ENCODE peak calls at places on chromosomes 4 and X, in four cellular contexts. Q is K562, I is HL-60, P is GM12878. S is an unnamed sample.

GRCh38 chrX:997631-998137 is 214.8 kb downstream of the CRLF2 start:
- DNase-seq in I (no peak), P (peak), Q (no peak), S (no peak)

GRCh38 chr4:15755321-15755750 is 22.8 kb upstream of the CD38 start:
- DNase-seq in I (no peak), P (no peak), Q (no peak), S (no peak)

GRCh38 chr4:153083447-153083921 is 120.8 kb upstream of the TRIM2 start:
- DNase-seq in Q (peak), P (peak), I (peak), S (peak)

GRCh38 chr4:11232004-11232403 is 196.7 kb downstream of the HS3ST1 start:
- DNase-seq in P (no peak), Q (no peak), I (no peak), S (no peak)

GRCh38 chrX:111874241-111874640 is 1.7 kb upstream of the TRPC5OS start:
- DNase-seq in P (no peak), Q (no peak), I (no peak), S (no peak)

GRCh38 chr4:155966661-155967060 is 13.0 kb upstream of the CTSO start:
- DNase-seq in P (no peak), I (no peak), Q (no peak), S (no peak)

GRCh38 chr4:30716671-30717207 is 3.4 kb upstream of the PCDH7 start:
- DNase-seq in I (no peak), Q (no peak), P (no peak), S (no peak)

GRCh38 chrX:24198101-24198500 is 48.6 kb downstream of the ZFX start:
- DNase-seq in I (no peak), P (no peak), Q (no peak), S (no peak)

GRCh38 chr4:113758361-113758760 is 3.2 kb downstream of the CAMK2D start:
- DNase-seq in Q (no peak), P (no peak), I (no peak), S (no peak)

GRCh38 chrX:133440797-133441163 is 25.5 kb upstream of the GPC4 start:
- DNase-seq in Q (no peak), P (no peak), I (no peak), S (no peak)

GRCh38 chr4:138710297-138710696 is 305.3 kb upstream of the NOCT start:
- DNase-seq in I (no peak), P (no peak), Q (no peak), S (no peak)

DNA sequence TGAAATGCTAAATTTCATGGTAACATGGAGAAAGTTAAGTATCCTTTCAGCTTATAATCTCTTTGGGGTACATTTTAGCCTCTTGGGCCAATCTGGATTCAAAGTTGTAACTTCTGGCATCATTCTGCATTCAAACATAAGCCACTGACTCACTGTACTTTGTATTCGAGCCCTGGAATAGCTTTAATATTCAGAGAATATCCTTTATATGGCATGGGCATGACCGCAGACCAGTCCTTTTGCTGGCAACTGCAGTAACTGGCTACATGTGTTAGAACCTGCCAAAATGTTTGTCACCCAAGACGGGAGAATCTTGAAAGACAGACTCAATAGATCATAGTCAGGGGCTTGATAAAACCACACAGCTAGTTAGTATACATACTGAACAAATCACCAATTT is 3.3 kb downstream of the GASK1B start:
- DNase-seq in P (no peak), Q (no peak), I (no peak), S (no peak)
- TF ChIP-seq SPI1 in P (no peak), Q (no peak), I (no peak), S (no peak)

GRCh38 chrX:9627827-9628406 is 137.7 kb downstream of the GPR143 start:
- DNase-seq in I (no peak), P (no peak), Q (no peak), S (no peak)
- TF ChIP-seq SPI1 in I (no peak), P (no peak), Q (no peak), S (no peak)

GRCh38 chrX:33741807-33742206 is 390.3 kb downstream of the FAM47A start:
- DNase-seq in P (no peak), I (no peak), Q (no peak), S (no peak)
- TF ChIP-seq SPI1 in P (no peak), I (no peak), Q (no peak), S (no peak)

DNA sequence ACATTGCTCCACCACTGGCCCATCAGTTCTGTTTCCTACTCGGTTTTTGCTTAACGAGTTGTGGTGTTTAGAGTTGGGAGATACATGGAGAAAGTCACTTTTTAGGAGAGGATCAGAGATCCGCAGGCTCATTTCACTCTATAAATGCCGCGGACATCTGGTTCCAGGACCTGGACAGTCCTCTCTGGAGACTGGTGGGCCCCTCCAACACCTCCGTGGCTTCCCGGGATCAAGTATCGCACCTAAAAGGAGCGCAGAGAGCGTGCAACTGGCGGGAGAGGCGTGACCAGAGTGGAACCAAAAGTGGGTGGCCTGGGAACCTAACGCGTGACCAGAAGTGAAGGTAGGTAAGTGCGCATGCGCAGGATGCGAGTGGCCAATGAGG is 9.9 kb upstream of the CLTRN start:
- DNase-seq in P (peak), I (peak), Q (peak), S (peak)
- TF ChIP-seq SPI1 in P (no peak), I (no peak), Q (no peak), S (no peak)

GRCh38 chr4:141703497-141703896 is 67.1 kb downstream of the IL15 start:
- DNase-seq in Q (no peak), I (no peak), P (no peak), S (no peak)
- TF ChIP-seq SPI1 in Q (no peak), I (no peak), P (no peak), S (no peak)

DNA sequence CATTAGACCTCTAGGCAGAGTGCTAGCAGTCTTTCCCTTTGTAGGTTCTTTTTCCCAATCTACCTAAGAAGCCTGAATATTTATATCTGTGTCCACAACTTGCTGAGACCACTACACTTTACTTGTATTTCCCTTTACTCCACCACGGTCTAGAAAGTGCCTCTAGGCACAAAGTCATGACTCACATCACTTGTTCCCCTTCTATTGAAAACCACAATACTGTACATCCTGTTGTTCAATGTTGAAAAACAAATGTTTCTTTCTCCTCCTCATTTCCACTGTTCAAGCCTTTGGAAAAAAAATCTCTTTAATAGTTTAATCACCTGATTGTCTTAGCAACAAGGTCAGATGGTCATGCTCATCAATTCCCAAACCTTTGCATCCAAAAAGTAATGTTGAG is 326.7 kb downstream of the GUCY2F start:
- DNase-seq in P (no peak), Q (no peak), I (no peak), S (no peak)
- TF ChIP-seq SPI1 in P (no peak), Q (no peak), I (no peak), S (no peak)

DNA sequence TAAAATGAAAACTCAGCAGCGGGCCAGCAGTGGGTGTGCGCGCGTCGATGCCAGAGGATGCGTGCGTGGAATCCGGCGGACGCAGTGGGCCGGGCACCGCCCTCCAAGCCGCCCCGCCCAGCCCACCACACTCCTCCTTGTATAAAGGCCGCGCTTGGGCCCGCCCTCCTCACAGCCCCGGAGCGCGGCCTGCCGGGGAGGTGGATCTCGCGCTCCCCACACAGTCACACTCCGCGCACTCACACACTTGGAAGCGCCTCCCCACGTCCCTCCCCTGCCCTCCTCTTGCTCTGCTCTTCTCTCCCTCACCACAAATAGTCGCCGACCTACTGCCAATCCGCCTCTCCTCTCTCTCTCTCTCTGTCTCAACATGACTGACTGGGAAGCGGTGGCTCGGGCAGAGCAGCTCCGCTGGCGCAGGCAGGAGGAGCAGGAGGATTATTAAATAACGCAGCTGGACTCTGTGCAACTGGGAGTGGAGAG is at the start of gene CCSER1:
- DNase-seq in P (no peak), I (peak), Q (no peak), S (peak)
- TF ChIP-seq SPI1 in P (no peak), I (no peak), Q (no peak), S (no peak)

S was measured in GM12891.